ENCODE peak calls at places on chromosomes 12 and 14, in four cellular contexts. A is NCI-H345, Q is posterior vena cava, E is AG08396. X is an unnamed sample.

GRCh38 chr12:45339035-45339434 is 123.1 kb downstream of the ANO6 start:
- DNase-seq in A (no peak), E (no peak), Q (no peak), X (no peak)

GRCh38 chr14:55105991-55106390 is 23.1 kb upstream of the LGALS3 start:
- DNase-seq in A (no peak), Q (no peak), E (no peak), X (no peak)

GRCh38 chr14:70004791-70005190 is 125.6 kb downstream of the SMOC1 start:
- DNase-seq in A (no peak), E (no peak), Q (no peak), X (no peak)

GRCh38 chr12:124621296-124621660 is 53.9 kb upstream of the NCOR2 start:
- DNase-seq in E (peak; percentile 87), A (no peak), Q (peak; percentile 89), X (no peak)

GRCh38 chr14:101763941-101764709 is 2.6 kb downstream of the PPP2R5C start:
- DNase-seq in Q (no peak), A (no peak), E (no peak), X (no peak)

GRCh38 chr14:76672123-76672522 is 89.1 kb upstream of the VASH1 start:
- DNase-seq in E (no peak), A (no peak), Q (no peak), X (no peak)

GRCh38 chr14:59997496-59997895 is 77.6 kb downstream of the LRRC9 start:
- DNase-seq in Q (no peak), E (no peak), A (peak; percentile 26), X (no peak)

GRCh38 chr12:48388430-48388829 is 37.7 kb upstream of the ZNF641 start:
- DNase-seq in E (no peak), Q (no peak), A (no peak), X (no peak)

GRCh38 chr12:51961834-51962233 is 10.3 kb downstream of the ACVR1B start:
- DNase-seq in Q (no peak), A (no peak), E (no peak), X (no peak)

GRCh38 chr12:104137175-104137901 is 672 bp downstream of the NFYB start:
- DNase-seq in E (peak; percentile 49), A (peak; percentile 35), Q (peak; percentile 83), X (peak; percentile 31)

GRCh38 chr12:66195242-66195641 is 6.2 kb downstream of the IRAK3 start:
- DNase-seq in A (no peak), Q (no peak), E (no peak), X (no peak)

GRCh38 chr12:1527789-1528188 is 66.6 kb downstream of the FBXL14 start:
- DNase-seq in Q (no peak), A (no peak), E (peak; percentile 77), X (no peak)

X was measured in midbrain.